ENCODE peak calls at places on chromosomes 6 and 20, in five cellular contexts. One of them, this sample, is unnamed. For H3K36me3, the result is how much of the 10 kb centered on the place peaks cover.

GRCh38 chr6:71043902-71044301 is 87.0 kb upstream of the B3GAT2 start:
- DNase-seq in lung: no peak
- DNase-seq in K562: no peak
- DNase-seq in IMR-90: peak
- DNase-seq in fibroblast of lung: no peak
- DNase-seq in this sample: no peak

GRCh38 chr6:160462551-160463109 is 114.5 kb downstream of the SLC22A3 start:
- DNase-seq in lung: no peak
- DNase-seq in K562: no peak
- DNase-seq in IMR-90: peak
- DNase-seq in fibroblast of lung: peak
- DNase-seq in this sample: no peak

GRCh38 chr6:137749595-137750215 is 117.4 kb upstream of the TNFAIP3 start:
- DNase-seq in lung: no peak
- DNase-seq in K562: no peak
- DNase-seq in IMR-90: peak
- DNase-seq in fibroblast of lung: peak
- DNase-seq in this sample: no peak

GRCh38 chr20:18009116-18009515 is 40.3 kb downstream of the MGME1 start:
- DNase-seq in lung: no peak
- DNase-seq in K562: no peak
- DNase-seq in IMR-90: no peak
- DNase-seq in fibroblast of lung: no peak
- DNase-seq in this sample: no peak

GRCh38 chr6:62283828-62284411 is 2.1 kb downstream of the KHDRBS2 start:
- DNase-seq in lung: no peak
- DNase-seq in K562: peak
- DNase-seq in IMR-90: peak
- DNase-seq in fibroblast of lung: peak
- DNase-seq in this sample: no peak

GRCh38 chr20:45822863-45823262 is 4.2 kb downstream of the TNNC2 start:
- DNase-seq in lung: no peak
- DNase-seq in K562: no peak
- DNase-seq in IMR-90: peak
- DNase-seq in fibroblast of lung: no peak
- DNase-seq in this sample: no peak

GRCh38 chr6:97963148-97963680 is 680.2 kb upstream of the MMS22L start:
- DNase-seq in lung: no peak
- DNase-seq in K562: no peak
- DNase-seq in IMR-90: no peak
- DNase-seq in fibroblast of lung: peak
- DNase-seq in this sample: no peak

GRCh38 chr6:165834613-165835259 is 171.7 kb upstream of the PDE10A start:
- DNase-seq in lung: peak
- DNase-seq in K562: no peak
- DNase-seq in IMR-90: peak
- DNase-seq in fibroblast of lung: no peak
- DNase-seq in this sample: no peak

GRCh38 chr6:166104107-166104506 is 63.5 kb downstream of the TBXT start:
- DNase-seq in lung: no peak
- DNase-seq in K562: no peak
- DNase-seq in IMR-90: peak
- DNase-seq in fibroblast of lung: peak
- DNase-seq in this sample: no peak

GRCh38 chr6:122408697-122409458 is 9.4 kb downstream of the HSF2 start:
- DNase-seq in lung: no peak
- DNase-seq in K562: no peak
- DNase-seq in IMR-90: no peak
- DNase-seq in fibroblast of lung: no peak
- DNase-seq in this sample: no peak

GRCh38 chr20:1324598-1325172 is 4.3 kb downstream of the SDCBP2 start:
- DNase-seq in lung: no peak
- DNase-seq in K562: peak
- DNase-seq in IMR-90: peak
- DNase-seq in fibroblast of lung: peak
- DNase-seq in this sample: peak

GRCh38 chr20:31949877-31950646 is 1.8 kb downstream of the PDRG1 start:
- DNase-seq in lung: no peak
- DNase-seq in K562: peak
- DNase-seq in IMR-90: no peak
- DNase-seq in fibroblast of lung: no peak
- DNase-seq in this sample: no peak

GRCh38 chr20:33789109-33789857 is 21.9 kb upstream of the CHMP4B start:
- DNase-seq in lung: peak
- DNase-seq in K562: peak
- DNase-seq in IMR-90: peak
- DNase-seq in fibroblast of lung: peak
- DNase-seq in this sample: peak

GRCh38 chr6:64580346-64580745 is 944.7 kb downstream of the PHF3 start:
- DNase-seq in lung: no peak
- DNase-seq in K562: no peak
- DNase-seq in IMR-90: peak
- DNase-seq in fibroblast of lung: peak
- DNase-seq in this sample: no peak

GRCh38 chr6:33082702-33083101 is 6.9 kb downstream of the HLA-DPB1 start:
- DNase-seq in lung: no peak
- DNase-seq in K562: peak
- DNase-seq in IMR-90: peak
- DNase-seq in fibroblast of lung: peak
- DNase-seq in this sample: no peak

GRCh38 chr6:88422831-88423230 is 256.7 kb upstream of the CNR1 start:
- DNase-seq in lung: no peak
- DNase-seq in K562: peak
- DNase-seq in IMR-90: no peak
- DNase-seq in fibroblast of lung: no peak
- DNase-seq in this sample: no peak

GRCh38 chr6:109015185-109015584 is 79.5 kb downstream of the SESN1 start:
- DNase-seq in lung: no peak
- DNase-seq in K562: no peak
- DNase-seq in IMR-90: no peak
- DNase-seq in fibroblast of lung: no peak
- DNase-seq in this sample: no peak

GRCh38 chr6:39189915-39190544 is 39.2 kb downstream of the KCNK5 start:
- DNase-seq in lung: peak
- DNase-seq in K562: peak
- DNase-seq in IMR-90: peak
- DNase-seq in fibroblast of lung: no peak
- DNase-seq in this sample: no peak

GRCh38 chr6:81625216-81625615 is 127.3 kb downstream of the TENT5A start:
- DNase-seq in lung: no peak
- DNase-seq in K562: no peak
- DNase-seq in IMR-90: peak
- DNase-seq in fibroblast of lung: no peak
- DNase-seq in this sample: no peak

GRCh38 chr6:137882225-137882961 is 15.3 kb downstream of the TNFAIP3 start:
- DNase-seq in lung: no peak
- DNase-seq in K562: no peak
- DNase-seq in IMR-90: peak
- DNase-seq in fibroblast of lung: peak
- DNase-seq in this sample: no peak

GRCh38 chr6:30599625-30600324 is 17.3 kb downstream of the PPP1R10 start:
- DNase-seq in lung: no peak
- DNase-seq in K562: peak
- DNase-seq in IMR-90: no peak
- DNase-seq in fibroblast of lung: no peak
- DNase-seq in this sample: no peak

GRCh38 chr20:63321148-63321831 is 28.3 kb downstream of the COL20A1 start:
- DNase-seq in lung: no peak
- DNase-seq in K562: no peak
- DNase-seq in IMR-90: peak
- DNase-seq in fibroblast of lung: peak
- DNase-seq in this sample: no peak

GRCh38 chr6:25576920-25577319 is 75.1 kb upstream of the SCGN start:
- DNase-seq in lung: no peak
- DNase-seq in K562: no peak
- DNase-seq in IMR-90: no peak
- DNase-seq in fibroblast of lung: peak
- DNase-seq in this sample: no peak

GRCh38 chr6:111727041-111727440 is 121.4 kb upstream of the TRAF3IP2 start:
- DNase-seq in lung: no peak
- DNase-seq in K562: no peak
- DNase-seq in IMR-90: peak
- DNase-seq in fibroblast of lung: peak
- DNase-seq in this sample: no peak

GRCh38 chr20:1619861-1620444 is at the start of gene SIRPB1:
- DNase-seq in lung: peak
- DNase-seq in K562: no peak
- DNase-seq in IMR-90: peak
- DNase-seq in fibroblast of lung: peak
- DNase-seq in this sample: no peak

GRCh38 chr6:17584241-17584803 is 15.8 kb upstream of the FAM8A1 start:
- DNase-seq in lung: no peak
- DNase-seq in K562: peak
- DNase-seq in IMR-90: peak
- DNase-seq in fibroblast of lung: peak
- DNase-seq in this sample: no peak

GRCh38 chr6:42821341-42821668 is 39.5 kb downstream of the BICRAL start:
- DNase-seq in lung: no peak
- DNase-seq in K562: no peak
- DNase-seq in IMR-90: no peak
- DNase-seq in fibroblast of lung: no peak
- DNase-seq in this sample: no peak
- H3K4me3 ChIP-seq in lung: no peak
- H3K4me3 ChIP-seq in K562: no peak
- H3K4me3 ChIP-seq in IMR-90: no peak
- H3K4me3 ChIP-seq in fibroblast of lung: peak
- H3K4me3 ChIP-seq in this sample: peak

GRCh38 chr20:41030536-41031242 is 2.1 kb downstream of the TOP1 start:
- DNase-seq in lung: no peak
- DNase-seq in K562: peak
- DNase-seq in IMR-90: peak
- DNase-seq in fibroblast of lung: peak
- DNase-seq in this sample: no peak
- H3K36me3 ChIP-seq in lung: under half
- H3K36me3 ChIP-seq in K562: under half
- H3K36me3 ChIP-seq in IMR-90: under half
- H3K36me3 ChIP-seq in fibroblast of lung: under half
- H3K36me3 ChIP-seq in this sample: under half

DNA sequence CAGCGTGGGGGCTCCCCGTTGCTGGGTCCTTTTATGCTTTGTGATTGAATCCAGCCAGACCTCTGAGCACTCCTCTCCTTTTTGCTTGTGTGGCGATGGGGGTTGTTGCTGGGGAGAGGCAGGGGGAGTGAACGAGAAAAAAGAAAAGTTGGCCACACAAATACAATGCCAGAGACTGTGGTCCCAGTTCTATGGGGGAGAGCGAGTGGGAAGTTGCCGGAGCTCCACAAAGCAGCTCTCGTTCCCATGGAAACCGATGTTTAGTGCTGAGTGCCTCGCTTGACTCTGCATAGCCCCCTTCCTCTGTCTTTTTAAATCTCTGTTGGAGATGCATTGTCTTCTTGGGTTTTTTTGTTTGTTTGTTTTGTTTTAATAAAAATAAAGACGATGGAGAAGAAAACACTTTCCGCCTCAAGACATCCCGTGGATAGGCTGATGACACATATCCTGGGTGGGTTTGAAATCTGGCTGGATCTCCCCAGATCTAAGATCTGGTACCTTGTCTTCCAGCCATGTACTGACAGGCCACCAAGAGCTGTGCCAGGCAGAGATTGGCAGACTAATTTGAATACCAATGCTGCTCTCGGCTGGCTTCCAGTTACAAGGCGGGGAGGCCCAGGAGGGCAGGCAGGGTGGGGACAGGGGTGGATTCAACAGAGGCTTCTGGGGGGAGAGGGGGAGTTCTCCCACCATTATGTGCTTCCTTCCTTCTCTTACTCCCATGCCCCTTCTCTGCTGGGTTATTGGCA is 529.3 kb downstream of the QKI start:
- DNase-seq in lung: no peak
- DNase-seq in K562: no peak
- DNase-seq in IMR-90: peak
- DNase-seq in fibroblast of lung: peak
- DNase-seq in this sample: no peak
- H3K4me3 ChIP-seq in lung: no peak
- H3K4me3 ChIP-seq in K562: no peak
- H3K4me3 ChIP-seq in IMR-90: no peak
- H3K4me3 ChIP-seq in fibroblast of lung: no peak
- H3K4me3 ChIP-seq in this sample: peak

DNA sequence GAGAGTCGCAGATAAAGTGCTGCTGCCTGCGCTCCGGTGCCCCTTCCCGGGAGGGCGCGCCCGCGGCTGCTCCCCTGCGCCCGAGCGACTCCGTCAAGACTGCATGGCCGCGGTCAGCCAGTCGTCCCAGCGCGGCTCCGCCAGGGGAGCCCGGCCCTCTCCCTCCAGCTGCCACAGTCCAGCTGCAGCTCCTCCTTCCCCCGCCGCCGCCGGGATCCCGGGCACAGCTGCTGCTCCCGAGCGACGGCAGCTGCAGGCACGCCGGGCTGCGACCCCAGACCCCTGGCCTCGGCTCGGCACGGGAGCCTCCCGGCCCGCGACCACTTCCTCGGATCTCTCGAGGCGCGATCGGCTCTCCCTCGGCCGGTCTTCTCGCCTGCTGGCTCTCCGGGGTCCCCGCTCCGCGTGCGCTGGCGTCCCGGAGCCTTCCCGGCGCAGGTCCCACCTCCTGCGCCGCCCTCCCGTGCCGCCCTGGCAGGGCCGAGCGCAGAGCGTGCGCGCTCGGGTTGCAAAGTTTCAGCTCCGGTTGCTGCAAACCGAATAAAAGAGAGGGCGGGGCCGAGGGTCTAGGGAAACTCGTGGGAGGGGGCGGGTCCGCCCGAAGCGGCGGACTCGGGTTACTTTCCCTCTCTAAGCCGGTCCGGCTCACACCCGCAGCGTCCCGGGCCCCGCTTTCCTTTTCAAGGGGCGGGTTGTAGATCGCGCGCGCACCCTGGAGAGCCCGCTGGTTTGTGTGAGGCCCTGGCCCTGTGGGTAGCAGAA is at the start of gene CNKSR3:
- DNase-seq in lung: peak
- DNase-seq in K562: peak
- DNase-seq in IMR-90: peak
- DNase-seq in fibroblast of lung: peak
- DNase-seq in this sample: peak
- H3K36me3 ChIP-seq in lung: under half
- H3K36me3 ChIP-seq in K562: under half
- H3K36me3 ChIP-seq in IMR-90: under half
- H3K36me3 ChIP-seq in fibroblast of lung: under half
- H3K36me3 ChIP-seq in this sample: under half